ENCODE peak calls at places on chromosome 7, in five cellular contexts. Q is activated B cell treated with CpG ODN at 0.5 μM for 24 hours, O is WTC11, F is sciatic nerve, E is 8988T. B is an unnamed sample.

GRCh38 chr7:137564677-137565076 is 221.1 kb upstream of the PTN start:
- DNase-seq in Q (no peak), O (peak; percentile 62), F (no peak), E (no peak), B (peak; percentile 67)

GRCh38 chr7:4103352-4104091 is 578.6 kb upstream of the FOXK1 start:
- DNase-seq in Q (no peak), O (no peak), F (no peak), E (peak; percentile 66), B (peak; percentile 70)

GRCh38 chr7:97004931-97005763 is at the start of gene DLX6:
- DNase-seq in Q (no peak), O (peak; percentile 90), F (no peak), E (peak; percentile 24), B (peak; percentile 96)

GRCh38 chr7:128347573-128348147 is 4.0 kb upstream of the RBM28 start:
- DNase-seq in Q (no peak), O (peak; percentile 67), F (no peak), E (no peak), B (peak; percentile 68)

GRCh38 chr7:88789480-88790064 is 6.0 kb downstream of the TEX47 start:
- DNase-seq in Q (no peak), O (no peak), F (no peak), E (no peak), B (no peak)

GRCh38 chr7:11698273-11698930 is 133.6 kb downstream of the THSD7A start:
- DNase-seq in Q (no peak), O (no peak), F (no peak), E (no peak), B (no peak)

GRCh38 chr7:12431886-12432285 is 28.2 kb upstream of the VWDE start:
- DNase-seq in Q (no peak), O (peak; percentile 49), F (no peak), E (no peak), B (no peak)

GRCh38 chr7:130723784-130724183 is 10.2 kb downstream of the KLF14 start:
- DNase-seq in Q (no peak), O (no peak), F (no peak), E (no peak), B (no peak)

GRCh38 chr7:128940494-128941322 is 3.0 kb downstream of the IRF5 start:
- DNase-seq in Q (peak; percentile 83), O (peak; percentile 42), F (peak; percentile 78), E (no peak), B (peak; percentile 74)

GRCh38 chr7:112089551-112089950 is 116.6 kb downstream of the DOCK4 start:
- DNase-seq in Q (no peak), O (no peak), F (no peak), E (no peak), B (no peak)

B was measured in H7.